ENCODE peak calls at places on chromosomes 13 and 19, in nine cellular contexts. G is H1, N is sigmoid colon, S is transverse colon, Y is stomach, K is GM23338, I is vagina, P is HCT116, M is breast epithelium. Q is an unnamed sample.

GRCh38 chr19:35178701-35179100 is 24.2 kb downstream of the FXYD5 start:
- DNase-seq in Y (no peak), N (no peak), G (no peak), P (no peak), K (no peak), S (no peak), I (no peak), M (no peak), Q (no peak)

GRCh38 chr13:98349731-98350305 is 172.7 kb upstream of the RNF113B start:
- DNase-seq in K (peak; percentile 71), Y (peak; percentile 44), I (no peak), S (peak; percentile 14), N (no peak), G (peak; percentile 70), M (no peak), P (no peak), Q (no peak)

GRCh38 chr13:79723462-79724116 is 242.6 kb downstream of the NDFIP2 start:
- DNase-seq in N (peak; percentile 62), I (no peak), S (no peak), K (no peak), G (no peak), P (no peak), M (no peak), Y (no peak), Q (no peak)

GRCh38 chr19:38062959-38063786 is 156.2 kb downstream of the SIPA1L3 start:
- DNase-seq in I (no peak), S (no peak), N (peak; percentile 68), M (no peak), G (no peak), P (no peak), Y (no peak), K (no peak), Q (no peak)

GRCh38 chr13:31761951-31762350 is 22.6 kb downstream of the RXFP2 start:
- DNase-seq in N (no peak), M (no peak), S (no peak), P (no peak), G (no peak), Y (no peak), I (no peak), K (no peak), Q (no peak)

GRCh38 chr19:14479985-14480694 is 5.0 kb upstream of the PTGER1 start:
- DNase-seq in P (no peak), K (peak; percentile 89), S (no peak), Y (peak; percentile 55), I (no peak), N (no peak), M (no peak), G (peak; percentile 99), Q (no peak)

GRCh38 chr19:55272142-55272541 is 7.8 kb downstream of the HSPBP1 start:
- DNase-seq in G (no peak), M (no peak), Y (no peak), S (no peak), P (no peak), I (no peak), K (peak; percentile 54), N (no peak), Q (no peak)

GRCh38 chr19:558770-559439 is 13.5 kb upstream of the BSG start:
- DNase-seq in N (no peak), M (peak; percentile 34), G (no peak), P (no peak), K (no peak), Y (peak; percentile 40), S (peak; percentile 47), I (no peak), Q (no peak)

GRCh38 chr19:38369584-38369983 is 4.8 kb upstream of the PSMD8 start:
- DNase-seq in K (no peak), M (no peak), I (no peak), S (no peak), Y (no peak), G (no peak), N (no peak), P (no peak), Q (no peak)

GRCh38 chr13:99977912-99978780 is 3.4 kb upstream of the ZIC2 start:
- DNase-seq in G (peak; percentile 52), P (no peak), S (no peak), K (peak; percentile 82), N (no peak), Y (no peak), I (no peak), M (no peak), Q (no peak)

GRCh38 chr19:5693195-5694166 is 3.4 kb downstream of the RPL36 start:
- DNase-seq in K (no peak), N (peak; percentile 65), P (no peak), G (no peak), Y (no peak), S (no peak), M (no peak), I (no peak), Q (no peak)

GRCh38 chr19:18317998-18318800 is 4.7 kb downstream of the LSM4 start:
- DNase-seq in K (no peak), Y (peak; percentile 60), S (peak; percentile 49), N (no peak), P (no peak), I (no peak), M (no peak), G (no peak), Q (no peak)

GRCh38 chr19:991174-991931 is 7.2 kb downstream of the WDR18 start:
- DNase-seq in S (peak; percentile 37), P (peak; percentile 22), M (no peak), I (no peak), G (peak; percentile 86), Y (no peak), N (no peak), K (peak; percentile 67), Q (no peak)

GRCh38 chr13:112062619-112063308 is 4.2 kb upstream of the SOX1 start:
- DNase-seq in I (no peak), S (no peak), K (peak; percentile 77), N (no peak), M (no peak), Y (no peak), P (no peak), G (peak; percentile 79), Q (no peak)

GRCh38 chr19:49533551-49534488 is 6.0 kb downstream of the RCN3 start:
- DNase-seq in K (peak; percentile 83), I (no peak), N (peak; percentile 88), S (peak; percentile 69), G (peak; percentile 96), M (peak; percentile 63), Y (peak; percentile 82), P (no peak), Q (peak; percentile 55)

GRCh38 chr19:47111682-47112165 is 1.9 kb downstream of the ZC3H4 start:
- DNase-seq in I (no peak), N (no peak), M (no peak), P (no peak), S (no peak), K (no peak), G (no peak), Y (no peak), Q (no peak)

GRCh38 chr13:112892759-112893569 is 76.0 kb upstream of the MCF2L start:
- DNase-seq in Y (peak; percentile 61), P (no peak), S (peak; percentile 52), N (no peak), K (no peak), M (no peak), I (no peak), G (peak; percentile 73), Q (no peak)

GRCh38 chr19:17405250-17406038 is at the start of gene BST2:
- DNase-seq in N (peak; percentile 87), P (no peak), M (peak; percentile 64), K (peak; percentile 78), I (no peak), G (no peak), Y (peak; percentile 64), S (peak; percentile 51), Q (peak; percentile 40)

GRCh38 chr13:20069956-20070355 is 90.9 kb downstream of the GJA3 start:
- DNase-seq in M (no peak), I (no peak), N (no peak), K (no peak), G (no peak), P (no peak), Y (no peak), S (no peak), Q (no peak)

GRCh38 chr13:20058476-20058875 is 99.9 kb downstream of the ZMYM2 start:
- DNase-seq in P (no peak), M (no peak), I (no peak), S (no peak), K (no peak), G (no peak), Y (no peak), N (no peak), Q (no peak)

GRCh38 chr13:20065516-20065915 is 95.3 kb downstream of the GJA3 start:
- DNase-seq in N (no peak), S (no peak), G (no peak), Y (no peak), M (no peak), K (no peak), P (no peak), I (no peak), Q (no peak)

DNA sequence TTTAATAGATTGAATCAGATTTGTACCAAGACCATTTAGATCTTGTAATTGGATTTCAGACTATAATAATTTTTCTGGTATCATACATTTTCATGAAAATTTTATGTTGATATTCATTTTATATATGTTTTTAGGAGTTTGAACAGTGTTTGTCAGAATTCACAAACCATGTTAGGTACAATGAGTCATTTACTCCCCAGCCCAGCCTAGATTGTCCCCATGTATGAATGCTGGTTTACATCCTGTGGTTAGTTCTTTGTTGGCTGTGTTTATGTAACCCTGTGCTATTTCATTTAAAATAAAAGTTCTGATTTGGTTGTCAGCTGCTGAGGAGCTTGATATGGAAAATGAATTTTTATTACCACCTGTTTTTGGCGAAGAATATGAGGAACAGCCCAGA is 96.7 kb downstream of the GJA3 start:
- DNase-seq in K (no peak), S (no peak), G (no peak), I (no peak), P (no peak), Y (no peak), M (no peak), N (no peak), Q (no peak)
- TF ChIP-seq POLR2AphosphoS5 in K (no peak), S (no peak), G (no peak), I (no peak), P (no peak), Y (no peak), M (no peak), N (no peak), Q (no peak)

GRCh38 chr19:13099073-13099999 is 3.3 kb downstream of the LYL1 start:
- DNase-seq in M (no peak), Y (peak; percentile 78), G (peak; percentile 74), N (peak; percentile 91), P (no peak), I (no peak), S (peak; percentile 85), K (peak; percentile 87), Q (no peak)
- TF ChIP-seq POLR2AphosphoS5 in M (no peak), Y (peak; percentile 87), G (no peak), N (peak; percentile 74), P (no peak), I (peak; percentile 61), S (peak; percentile 85), K (no peak), Q (peak; percentile 19)

GRCh38 chr19:11324079-11324661 is 15.3 kb downstream of the RAB3D start:
- DNase-seq in K (no peak), I (no peak), N (peak; percentile 92), G (no peak), P (no peak), S (peak; percentile 81), M (peak; percentile 93), Y (peak; percentile 85), Q (peak; percentile 88)
- TF ChIP-seq POLR2AphosphoS5 in K (no peak), I (peak; percentile 83), N (peak; percentile 56), G (no peak), P (no peak), S (peak; percentile 56), M (peak; percentile 84), Y (peak; percentile 78), Q (peak; percentile 96)

GRCh38 chr13:51583469-51583874 is 790 bp upstream of the WDFY2 start:
- DNase-seq in G (no peak), S (no peak), M (no peak), K (no peak), I (no peak), P (no peak), N (no peak), Y (no peak), Q (no peak)
- TF ChIP-seq POLR2AphosphoS5 in G (no peak), S (no peak), M (no peak), K (peak; percentile 60), I (no peak), P (no peak), N (no peak), Y (no peak), Q (no peak)